ENCODE peak calls at places on chromosomes 6 and 20, in five cellular contexts. I, J, E, K and O are unnamed samples.

GRCh38 chr20:63191400-63191799 is 24.5 kb downstream of the YTHDF1 start:
- DNase-seq in I (no peak), J (peak; percentile 91), E (no peak), K (no peak), O (no peak)

GRCh38 chr6:34135541-34135940 is 10.3 kb downstream of the GRM4 start:
- DNase-seq in J (no peak), E (no peak), I (no peak), K (no peak), O (no peak)

GRCh38 chr20:23043376-23043775 is 6.1 kb downstream of the THBD start:
- DNase-seq in I (no peak), E (no peak), K (no peak), J (no peak), O (no peak)

GRCh38 chr6:72966628-72967280 is 258.5 kb downstream of the KHDC1L start:
- DNase-seq in E (no peak), I (no peak), J (no peak), K (no peak), O (no peak)

GRCh38 chr6:14396826-14397517 is 279.4 kb downstream of the CD83 start:
- DNase-seq in K (no peak), J (no peak), I (no peak), E (no peak), O (no peak)

GRCh38 chr6:158039178-158039557 is 57.5 kb downstream of the SYNJ2 start:
- DNase-seq in E (no peak), K (no peak), I (no peak), J (no peak), O (no peak)

GRCh38 chr6:149834513-149835481 is 29.4 kb downstream of the LRP11 start:
- DNase-seq in I (peak; percentile 42), E (no peak), K (peak; percentile 52), J (peak; percentile 72), O (peak; percentile 75)

GRCh38 chr20:62028384-62028783 is 37.3 kb downstream of the TAF4 start:
- DNase-seq in I (no peak), K (no peak), J (no peak), E (no peak), O (no peak)

GRCh38 chr6:108497883-108498282 is 62.8 kb upstream of the FOXO3 start:
- DNase-seq in J (peak; percentile 36), E (peak; percentile 38), I (no peak), K (no peak), O (no peak)

GRCh38 chr20:17990278-17990972 is 21.6 kb downstream of the MGME1 start:
- DNase-seq in I (no peak), K (no peak), J (no peak), E (no peak), O (no peak)

GRCh38 chr6:152093711-152094110 is 286.2 kb downstream of the ESR1 start:
- DNase-seq in J (no peak), K (no peak), E (no peak), I (no peak), O (no peak)

GRCh38 chr6:84263557-84263956 is 36.1 kb upstream of the CEP162 start:
- DNase-seq in J (no peak), E (no peak), I (no peak), K (no peak), O (no peak)

GRCh38 chr20:61353261-61353995 is 101.4 kb downstream of the CDH4 start:
- DNase-seq in E (no peak), K (no peak), J (no peak), I (no peak), O (no peak)

GRCh38 chr6:7463785-7464184 is 74.2 kb downstream of the RIOK1 start:
- DNase-seq in J (no peak), K (no peak), E (peak; percentile 44), I (no peak), O (no peak)

GRCh38 chr6:29547573-29547972 is 12.0 kb downstream of the UBD start:
- DNase-seq in J (no peak), E (no peak), I (no peak), K (no peak), O (no peak)

GRCh38 chr20:63847374-63848002 is 13.8 kb upstream of the ABHD16B start:
- DNase-seq in I (no peak), K (no peak), J (no peak), E (no peak), O (no peak)

GRCh38 chr6:35310265-35310831 is 12.7 kb downstream of the DEF6 start:
- DNase-seq in J (no peak), K (no peak), E (no peak), I (no peak), O (peak; percentile 24)

GRCh38 chr6:100880149-100880900 is 804 bp downstream of the ASCC3 start:
- DNase-seq in J (no peak), K (no peak), I (no peak), E (no peak), O (no peak)